ENCODE peak calls at places on chromosomes 3 and 15, in four cellular contexts. L is K562, Z is HepG2, V is WTC11. I is an unnamed sample.

GRCh38 chr3:121152573-121152972 is 244.6 kb downstream of the STXBP5L start:
- DNase-seq in L (no peak), Z (peak; percentile 2), V (no peak), I (peak; percentile 4)

GRCh38 chr15:95895510-95895909 is 435.0 kb upstream of the NR2F2 start:
- DNase-seq in L (no peak), Z (no peak), V (no peak), I (no peak)

GRCh38 chr3:62823461-62824050 is 51.7 kb downstream of the CADPS start:
- DNase-seq in L (no peak), Z (no peak), V (no peak), I (no peak)

GRCh38 chr3:78610462-78611125 is 1157.2 kb downstream of the ROBO1 start:
- DNase-seq in L (no peak), Z (no peak), V (no peak), I (no peak)

GRCh38 chr15:60576515-60576914 is 97.6 kb upstream of the ICE2 start:
- DNase-seq in L (no peak), Z (no peak), V (no peak), I (no peak)

GRCh38 chr15:78004919-78005634 is 72.4 kb downstream of the TBC1D2B start:
- DNase-seq in L (no peak), Z (no peak), V (no peak), I (no peak)

GRCh38 chr3:123668906-123669305 is 84.1 kb upstream of the HACD2 start:
- DNase-seq in L (no peak), Z (no peak), V (no peak), I (no peak)

GRCh38 chr15:99123706-99124451 is 19.0 kb downstream of the SYNM start:
- DNase-seq in L (peak; percentile 50), Z (peak; percentile 83), V (no peak), I (peak; percentile 73)

GRCh38 chr3:23304424-23304823 is 101.3 kb downstream of the UBE2E2 start:
- DNase-seq in L (no peak), Z (no peak), V (no peak), I (no peak)

GRCh38 chr15:99015677-99016568 is 8.3 kb upstream of the PGPEP1L start:
- DNase-seq in L (no peak), Z (no peak), V (peak; percentile 50), I (peak; percentile 42)

GRCh38 chr3:106829206-106829605 is 548.0 kb upstream of the CCDC54 start:
- DNase-seq in L (no peak), Z (no peak), V (no peak), I (no peak)

GRCh38 chr3:112056451-112056929 is 22.0 kb downstream of the TMPRSS7 start:
- DNase-seq in L (no peak), Z (no peak), V (no peak), I (no peak)

GRCh38 chr3:114178770-114179368 is at the start of gene DRD3:
- DNase-seq in L (peak; percentile 21), Z (no peak), V (peak; percentile 66), I (peak; percentile 57)

GRCh38 chr15:53225786-53226185 is 435.6 kb upstream of the ONECUT1 start:
- DNase-seq in L (no peak), Z (no peak), V (no peak), I (no peak)

GRCh38 chr3:23797490-23797889 is 8.3 kb upstream of the UBE2E1 start:
- DNase-seq in L (no peak), Z (no peak), V (no peak), I (no peak)

GRCh38 chr3:191499307-191500125 is 38.6 kb downstream of the PYDC2 start:
- DNase-seq in L (peak; percentile 68), Z (no peak), V (peak; percentile 13), I (peak; percentile 36)

GRCh38 chr3:138442433-138442832 is 8.0 kb downstream of the ESYT3 start:
- DNase-seq in L (peak; percentile 83), Z (peak; percentile 59), V (no peak), I (peak; percentile 57)

GRCh38 chr3:40864146-40864782 is 335.0 kb upstream of the CTNNB1 start:
- DNase-seq in L (no peak), Z (no peak), V (no peak), I (no peak)
- TF ChIP-seq ELF4 in L (no peak), Z (no peak), V (no peak), I (no peak)

GRCh38 chr3:36850743-36851142 is 86.4 kb upstream of the DCLK3 start:
- DNase-seq in L (no peak), Z (no peak), V (no peak), I (no peak)

GRCh38 chr3:36846406-36846805 is 82.1 kb upstream of the DCLK3 start:
- DNase-seq in L (no peak), Z (no peak), V (no peak), I (no peak)

GRCh38 chr3:36852071-36852470 is 87.7 kb upstream of the DCLK3 start:
- DNase-seq in L (no peak), Z (no peak), V (no peak), I (no peak)
- TF ChIP-seq ELF4 in L (no peak), Z (no peak), V (no peak), I (no peak)

GRCh38 chr3:49812916-49813496 is 747 bp downstream of the UBA7 start:
- DNase-seq in L (no peak), Z (no peak), V (no peak), I (no peak)
- TF ChIP-seq ELF4 in L (no peak), Z (no peak), V (no peak), I (no peak)

GRCh38 chr3:141462176-141462859 is 24.5 kb upstream of the RASA2 start:
- DNase-seq in L (no peak), Z (no peak), V (no peak), I (no peak)

GRCh38 chr3:141466633-141467169 is 20.1 kb upstream of the RASA2 start:
- DNase-seq in L (no peak), Z (no peak), V (no peak), I (no peak)

GRCh38 chr3:141460097-141460704 is 26.6 kb upstream of the RASA2 start:
- DNase-seq in L (peak; percentile 91), Z (peak; percentile 75), V (peak; percentile 93), I (peak; percentile 86)

GRCh38 chr3:141469712-141470111 is 17.1 kb upstream of the RASA2 start:
- DNase-seq in L (no peak), Z (no peak), V (no peak), I (no peak)

DNA sequence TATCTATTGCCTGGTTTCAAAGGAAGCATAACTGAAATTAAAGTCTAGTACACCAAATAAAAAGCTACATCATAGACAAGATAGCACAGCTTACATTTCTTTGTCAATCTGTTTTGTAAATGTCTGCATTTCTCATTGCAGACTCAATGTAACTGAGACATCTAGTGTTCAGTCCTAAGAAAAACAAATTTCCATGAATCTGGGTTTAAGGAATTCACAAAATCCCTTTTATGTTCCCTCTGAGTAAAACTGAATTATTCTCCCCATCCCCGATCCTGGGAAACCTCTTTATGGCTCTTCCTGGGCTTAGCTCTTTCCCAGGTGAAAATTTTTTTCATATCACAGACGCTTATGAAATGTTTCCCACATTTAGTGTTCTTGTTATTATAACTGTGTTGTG is 21.6 kb upstream of the RASA2 start:
- DNase-seq in L (no peak), Z (no peak), V (no peak), I (no peak)
- TF ChIP-seq ELF4 in L (no peak), Z (no peak), V (no peak), I (no peak)

GRCh38 chr15:69729167-69729748 is 276.6 kb downstream of the RPLP1 start:
- DNase-seq in L (peak; percentile 41), Z (no peak), V (peak; percentile 67), I (peak; percentile 47)
- TF ChIP-seq ELF4 in L (no peak), Z (no peak), V (no peak), I (no peak)